ENCODE peak calls at places on chromosomes 2 and 18, in five cellular contexts. B, L, K, R and I are unnamed samples.

GRCh38 chr2:198966269-198966668 is 491.5 kb downstream of the SATB2 start:
- DNase-seq in K (no peak), R (no peak), L (no peak), B (no peak), I (no peak)

GRCh38 chr2:71505086-71505769 is 51.9 kb downstream of the DYSF start:
- DNase-seq in K (no peak), L (no peak), B (no peak), R (no peak), I (no peak)

GRCh38 chr2:121695179-121695451 is 41.6 kb downstream of the NIFK start:
- DNase-seq in L (no peak), R (no peak), B (no peak), K (no peak), I (peak)

GRCh38 chr2:173101687-173102086 is 26.0 kb downstream of the MAP3K20 start:
- DNase-seq in B (no peak), R (no peak), K (no peak), L (no peak), I (no peak)

GRCh38 chr2:174493549-174494331 is 6.9 kb upstream of the GPR155 start:
- DNase-seq in R (no peak), K (no peak), L (no peak), B (no peak), I (no peak)

GRCh38 chr2:41394541-41394940 is 653.3 kb upstream of the PKDCC start:
- DNase-seq in L (no peak), K (no peak), R (no peak), B (no peak), I (no peak)

GRCh38 chr2:54348672-54349071 is 92.6 kb upstream of the TSPYL6 start:
- DNase-seq in B (no peak), L (no peak), K (no peak), R (no peak), I (no peak)

GRCh38 chr2:168286535-168286934 is 39.1 kb upstream of the STK39 start:
- DNase-seq in R (no peak), L (no peak), K (no peak), B (no peak), I (no peak)

GRCh38 chr2:191325651-191326365 is 80.6 kb downstream of the MYO1B start:
- DNase-seq in B (no peak), L (no peak), K (no peak), R (no peak), I (no peak)

GRCh38 chr2:131493199-131494018 is 1.2 kb upstream of the MZT2A start:
- DNase-seq in R (no peak), K (no peak), L (no peak), B (no peak), I (peak)

GRCh38 chr2:39099820-39100728 is 20.8 kb downstream of the SOS1 start:
- DNase-seq in K (no peak), B (no peak), R (no peak), L (no peak), I (no peak)

GRCh38 chr18:13553449-13553848 is 172.9 kb downstream of the FAM210A start:
- DNase-seq in L (no peak), R (no peak), B (no peak), K (no peak), I (no peak)

GRCh38 chr18:12086249-12086648 is 7.4 kb upstream of the ANKRD62 start:
- DNase-seq in B (no peak), K (no peak), L (no peak), R (no peak), I (no peak)

GRCh38 chr2:14189929-14190328 is 442.6 kb upstream of the LRATD1 start:
- DNase-seq in K (no peak), B (no peak), L (no peak), R (no peak), I (no peak)

GRCh38 chr2:231387904-231388724 is 7.4 kb upstream of the B3GNT7 start:
- DNase-seq in L (no peak), B (no peak), R (peak), K (no peak), I (peak)

GRCh38 chr2:239028253-239028619 is 180.4 kb downstream of the TWIST2 start:
- DNase-seq in L (no peak), B (no peak), R (no peak), K (no peak), I (no peak)

GRCh38 chr2:127859712-127860085 is 1.7 kb upstream of the POLR2D start:
- DNase-seq in L (peak), R (no peak), K (no peak), B (peak), I (peak)

GRCh38 chr2:63614448-63614968 is 25.7 kb downstream of the MDH1 start:
- DNase-seq in L (no peak), R (no peak), B (peak), K (no peak), I (peak)

GRCh38 chr2:100580474-100581264 is 17.9 kb downstream of the PDCL3 start:
- DNase-seq in R (no peak), K (no peak), L (no peak), B (no peak), I (no peak)

GRCh38 chr2:25324251-25324650 is 17.5 kb downstream of the DNMT3A start:
- DNase-seq in B (no peak), R (no peak), L (no peak), K (no peak), I (no peak)

GRCh38 chr2:26848336-26849055 is 564 bp downstream of the DPYSL5 start:
- DNase-seq in B (peak), R (no peak), L (no peak), K (peak), I (peak)

GRCh38 chr2:54984476-54984875 is 65.8 kb downstream of the RTN4 start:
- DNase-seq in L (no peak), B (no peak), R (no peak), K (no peak), I (no peak)

GRCh38 chr2:205696541-205697441 is 14.5 kb downstream of the NRP2 start:
- DNase-seq in L (no peak), K (no peak), R (no peak), B (peak), I (peak)

GRCh38 chr18:31091350-31091749 is 10.9 kb downstream of the DSC2 start:
- DNase-seq in R (no peak), L (no peak), B (no peak), K (no peak), I (no peak)

GRCh38 chr18:58781627-58782194 is 83.0 kb upstream of the ZNF532 start:
- DNase-seq in B (peak), L (peak), R (peak), K (peak), I (peak)

GRCh38 chr2:183995632-183996031 is 602.7 kb upstream of the ZNF804A start:
- DNase-seq in B (no peak), K (no peak), L (no peak), R (no peak), I (no peak)